ENCODE peak calls at places on chromosomes 12 and 14, in seven cellular contexts. One of them, this sample, is unnamed. For H3K4me1, the result is how much of the 10 kb centered on the place peaks cover.

GRCh38 chr14:87952307-87953094 is 40.5 kb downstream of the GALC start:
- ATAC-seq in K562: peak
- ATAC-seq in HepG2: no peak
- ATAC-seq in HCT116: no peak
- ATAC-seq in upper lobe of left lung: no peak
- ATAC-seq in GM12878: peak
- ATAC-seq in Panc1: no peak
- ATAC-seq in this sample: no peak

GRCh38 chr14:95267306-95267705 is 52.4 kb downstream of the CLMN start:
- ATAC-seq in K562: no peak
- ATAC-seq in HepG2: no peak
- ATAC-seq in HCT116: no peak
- ATAC-seq in upper lobe of left lung: no peak
- ATAC-seq in GM12878: no peak
- ATAC-seq in Panc1: no peak
- ATAC-seq in this sample: no peak

GRCh38 chr12:47066278-47067048 is 13.0 kb upstream of the PCED1B start:
- ATAC-seq in K562: no peak
- ATAC-seq in HepG2: no peak
- ATAC-seq in HCT116: no peak
- ATAC-seq in upper lobe of left lung: no peak
- ATAC-seq in GM12878: peak
- ATAC-seq in Panc1: no peak
- ATAC-seq in this sample: no peak

GRCh38 chr14:69863083-69863482 is 16.1 kb upstream of the SMOC1 start:
- ATAC-seq in K562: no peak
- ATAC-seq in HepG2: peak
- ATAC-seq in HCT116: no peak
- ATAC-seq in upper lobe of left lung: no peak
- ATAC-seq in GM12878: no peak
- ATAC-seq in Panc1: no peak
- ATAC-seq in this sample: no peak

GRCh38 chr12:90239740-90240260 is 531.2 kb upstream of the ATP2B1 start:
- ATAC-seq in K562: no peak
- ATAC-seq in HepG2: no peak
- ATAC-seq in HCT116: no peak
- ATAC-seq in upper lobe of left lung: no peak
- ATAC-seq in GM12878: no peak
- ATAC-seq in Panc1: no peak
- ATAC-seq in this sample: no peak

GRCh38 chr14:61385002-61385685 is 63.8 kb downstream of the PRKCH start:
- ATAC-seq in K562: no peak
- ATAC-seq in HepG2: no peak
- ATAC-seq in HCT116: no peak
- ATAC-seq in upper lobe of left lung: no peak
- ATAC-seq in GM12878: peak
- ATAC-seq in Panc1: no peak
- ATAC-seq in this sample: no peak

GRCh38 chr12:103431950-103432349 is 63.8 kb downstream of the C12orf42 start:
- ATAC-seq in K562: no peak
- ATAC-seq in HepG2: no peak
- ATAC-seq in HCT116: no peak
- ATAC-seq in upper lobe of left lung: peak
- ATAC-seq in GM12878: peak
- ATAC-seq in Panc1: no peak
- ATAC-seq in this sample: no peak

GRCh38 chr14:65186951-65187350 is 84.6 kb upstream of the MAX start:
- ATAC-seq in K562: no peak
- ATAC-seq in HepG2: no peak
- ATAC-seq in HCT116: no peak
- ATAC-seq in upper lobe of left lung: no peak
- ATAC-seq in GM12878: no peak
- ATAC-seq in Panc1: no peak
- ATAC-seq in this sample: no peak

GRCh38 chr12:67457799-67458680 is 188.9 kb downstream of the CAND1 start:
- ATAC-seq in K562: peak
- ATAC-seq in HepG2: no peak
- ATAC-seq in HCT116: peak
- ATAC-seq in upper lobe of left lung: no peak
- ATAC-seq in GM12878: no peak
- ATAC-seq in Panc1: no peak
- ATAC-seq in this sample: peak

GRCh38 chr12:127311695-127312364 is 955.1 kb upstream of the TMEM132C start:
- ATAC-seq in K562: no peak
- ATAC-seq in HepG2: no peak
- ATAC-seq in HCT116: no peak
- ATAC-seq in upper lobe of left lung: no peak
- ATAC-seq in GM12878: no peak
- ATAC-seq in Panc1: no peak
- ATAC-seq in this sample: no peak

GRCh38 chr14:90940318-90940962 is 120.0 kb downstream of the RPS6KA5 start:
- ATAC-seq in K562: no peak
- ATAC-seq in HepG2: no peak
- ATAC-seq in HCT116: no peak
- ATAC-seq in upper lobe of left lung: no peak
- ATAC-seq in GM12878: no peak
- ATAC-seq in Panc1: no peak
- ATAC-seq in this sample: no peak

GRCh38 chr14:69288001-69288771 is 28.2 kb downstream of the GALNT16 start:
- ATAC-seq in K562: peak
- ATAC-seq in HepG2: peak
- ATAC-seq in HCT116: peak
- ATAC-seq in upper lobe of left lung: no peak
- ATAC-seq in GM12878: peak
- ATAC-seq in Panc1: peak
- ATAC-seq in this sample: peak

GRCh38 chr12:96211989-96212388 is 17.8 kb downstream of the ELK3 start:
- ATAC-seq in K562: no peak
- ATAC-seq in HepG2: no peak
- ATAC-seq in HCT116: no peak
- ATAC-seq in upper lobe of left lung: no peak
- ATAC-seq in GM12878: no peak
- ATAC-seq in Panc1: no peak
- ATAC-seq in this sample: no peak

GRCh38 chr12:58633479-58633878 is 286.8 kb downstream of the LRIG3 start:
- ATAC-seq in K562: no peak
- ATAC-seq in HepG2: no peak
- ATAC-seq in HCT116: no peak
- ATAC-seq in upper lobe of left lung: no peak
- ATAC-seq in GM12878: no peak
- ATAC-seq in Panc1: no peak
- ATAC-seq in this sample: no peak

GRCh38 chr12:52049286-52049685 is 2.0 kb upstream of the NR4A1 start:
- ATAC-seq in K562: no peak
- ATAC-seq in HepG2: no peak
- ATAC-seq in HCT116: no peak
- ATAC-seq in upper lobe of left lung: no peak
- ATAC-seq in GM12878: no peak
- ATAC-seq in Panc1: no peak
- ATAC-seq in this sample: no peak
- H3K4me1 ChIP-seq in K562: under half
- H3K4me1 ChIP-seq in HepG2: half or more
- H3K4me1 ChIP-seq in HCT116: under half
- H3K4me1 ChIP-seq in upper lobe of left lung: half or more
- H3K4me1 ChIP-seq in GM12878: under half
- H3K4me1 ChIP-seq in Panc1: under half
- H3K4me1 ChIP-seq in this sample: under half

GRCh38 chr12:62814243-62814642 is 120.7 kb downstream of the PPM1H start:
- ATAC-seq in K562: no peak
- ATAC-seq in HepG2: no peak
- ATAC-seq in HCT116: no peak
- ATAC-seq in upper lobe of left lung: no peak
- ATAC-seq in GM12878: no peak
- ATAC-seq in Panc1: no peak
- ATAC-seq in this sample: no peak

GRCh38 chr12:62808166-62808879 is 126.6 kb downstream of the PPM1H start:
- ATAC-seq in K562: no peak
- ATAC-seq in HepG2: peak
- ATAC-seq in HCT116: no peak
- ATAC-seq in upper lobe of left lung: no peak
- ATAC-seq in GM12878: peak
- ATAC-seq in Panc1: no peak
- ATAC-seq in this sample: no peak

GRCh38 chr12:62817556-62818271 is 117.2 kb downstream of the PPM1H start:
- ATAC-seq in K562: peak
- ATAC-seq in HepG2: no peak
- ATAC-seq in HCT116: no peak
- ATAC-seq in upper lobe of left lung: no peak
- ATAC-seq in GM12878: no peak
- ATAC-seq in Panc1: no peak
- ATAC-seq in this sample: no peak

GRCh38 chr12:62816624-62817023 is 118.3 kb downstream of the PPM1H start:
- ATAC-seq in K562: no peak
- ATAC-seq in HepG2: no peak
- ATAC-seq in HCT116: no peak
- ATAC-seq in upper lobe of left lung: no peak
- ATAC-seq in GM12878: no peak
- ATAC-seq in Panc1: no peak
- ATAC-seq in this sample: no peak

DNA sequence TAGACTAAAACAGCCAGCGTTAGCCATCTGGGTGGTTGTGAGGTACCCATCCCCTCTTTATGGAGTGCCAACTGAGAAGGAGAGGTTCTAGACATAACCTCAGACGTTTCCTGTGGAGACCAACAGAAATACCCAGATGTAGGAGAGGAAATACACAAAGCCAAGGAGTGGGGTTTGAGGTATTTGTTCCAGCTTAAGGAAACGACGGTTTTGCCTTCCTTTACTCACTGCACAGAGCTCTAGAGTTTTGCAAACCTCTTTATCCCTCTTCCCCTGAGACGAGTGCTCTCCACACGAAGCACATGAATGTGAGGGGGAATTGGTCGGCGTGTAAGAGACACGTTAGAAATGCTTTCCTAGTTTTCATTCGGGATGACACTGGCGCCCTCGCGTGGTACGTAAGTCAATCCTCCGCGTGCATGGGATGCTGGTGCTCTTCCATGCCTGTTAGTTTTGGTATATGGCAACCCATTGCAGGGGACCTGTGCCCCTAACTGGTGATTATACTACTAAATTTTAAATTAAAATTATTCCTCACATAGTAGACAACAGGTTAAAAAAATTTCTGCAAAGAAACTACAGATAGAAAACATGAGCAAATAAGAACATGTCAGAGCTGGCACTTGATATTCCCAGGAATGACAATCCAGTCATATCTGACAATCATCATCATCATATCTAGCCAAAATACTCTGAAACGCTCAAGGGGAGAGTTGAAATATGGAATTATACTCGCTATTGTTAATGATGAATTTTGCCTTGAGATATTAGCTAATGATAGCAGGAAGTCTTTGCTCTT is 121.7 kb downstream of the PPM1H start:
- ATAC-seq in K562: peak
- ATAC-seq in HepG2: no peak
- ATAC-seq in HCT116: peak
- ATAC-seq in upper lobe of left lung: peak
- ATAC-seq in GM12878: peak
- ATAC-seq in Panc1: peak
- ATAC-seq in this sample: peak
- TF ChIP-seq CTCF in K562: peak
- TF ChIP-seq CTCF in HepG2: no peak
- TF ChIP-seq CTCF in HCT116: peak
- TF ChIP-seq CTCF in upper lobe of left lung: peak
- TF ChIP-seq CTCF in GM12878: peak
- TF ChIP-seq CTCF in Panc1: peak
- TF ChIP-seq CTCF in this sample: peak

GRCh38 chr14:34501997-34502396 is 37.5 kb downstream of the EAPP start:
- ATAC-seq in K562: no peak
- ATAC-seq in HepG2: no peak
- ATAC-seq in HCT116: no peak
- ATAC-seq in upper lobe of left lung: no peak
- ATAC-seq in GM12878: no peak
- ATAC-seq in Panc1: no peak
- ATAC-seq in this sample: no peak

GRCh38 chr14:34496007-34496678 is 34.1 kb upstream of the SPTSSA start:
- ATAC-seq in K562: no peak
- ATAC-seq in HepG2: no peak
- ATAC-seq in HCT116: no peak
- ATAC-seq in upper lobe of left lung: no peak
- ATAC-seq in GM12878: no peak
- ATAC-seq in Panc1: no peak
- ATAC-seq in this sample: peak

GRCh38 chr14:34501004-34501580 is 38.4 kb downstream of the EAPP start:
- ATAC-seq in K562: no peak
- ATAC-seq in HepG2: no peak
- ATAC-seq in HCT116: no peak
- ATAC-seq in upper lobe of left lung: no peak
- ATAC-seq in GM12878: no peak
- ATAC-seq in Panc1: no peak
- ATAC-seq in this sample: no peak

GRCh38 chr14:34498684-34499412 is 36.8 kb upstream of the SPTSSA start:
- ATAC-seq in K562: peak
- ATAC-seq in HepG2: peak
- ATAC-seq in HCT116: peak
- ATAC-seq in upper lobe of left lung: peak
- ATAC-seq in GM12878: peak
- ATAC-seq in Panc1: peak
- ATAC-seq in this sample: no peak

GRCh38 chr14:34496679-34497513 is 34.9 kb upstream of the SPTSSA start:
- ATAC-seq in K562: peak
- ATAC-seq in HepG2: peak
- ATAC-seq in HCT116: peak
- ATAC-seq in upper lobe of left lung: peak
- ATAC-seq in GM12878: no peak
- ATAC-seq in Panc1: peak
- ATAC-seq in this sample: peak
- TF ChIP-seq POLR2AphosphoS5 in K562: no peak
- TF ChIP-seq POLR2AphosphoS5 in HepG2: no peak
- TF ChIP-seq POLR2AphosphoS5 in HCT116: peak
- TF ChIP-seq POLR2AphosphoS5 in upper lobe of left lung: peak
- TF ChIP-seq POLR2AphosphoS5 in GM12878: no peak
- TF ChIP-seq POLR2AphosphoS5 in Panc1: peak
- TF ChIP-seq POLR2AphosphoS5 in this sample: peak

DNA sequence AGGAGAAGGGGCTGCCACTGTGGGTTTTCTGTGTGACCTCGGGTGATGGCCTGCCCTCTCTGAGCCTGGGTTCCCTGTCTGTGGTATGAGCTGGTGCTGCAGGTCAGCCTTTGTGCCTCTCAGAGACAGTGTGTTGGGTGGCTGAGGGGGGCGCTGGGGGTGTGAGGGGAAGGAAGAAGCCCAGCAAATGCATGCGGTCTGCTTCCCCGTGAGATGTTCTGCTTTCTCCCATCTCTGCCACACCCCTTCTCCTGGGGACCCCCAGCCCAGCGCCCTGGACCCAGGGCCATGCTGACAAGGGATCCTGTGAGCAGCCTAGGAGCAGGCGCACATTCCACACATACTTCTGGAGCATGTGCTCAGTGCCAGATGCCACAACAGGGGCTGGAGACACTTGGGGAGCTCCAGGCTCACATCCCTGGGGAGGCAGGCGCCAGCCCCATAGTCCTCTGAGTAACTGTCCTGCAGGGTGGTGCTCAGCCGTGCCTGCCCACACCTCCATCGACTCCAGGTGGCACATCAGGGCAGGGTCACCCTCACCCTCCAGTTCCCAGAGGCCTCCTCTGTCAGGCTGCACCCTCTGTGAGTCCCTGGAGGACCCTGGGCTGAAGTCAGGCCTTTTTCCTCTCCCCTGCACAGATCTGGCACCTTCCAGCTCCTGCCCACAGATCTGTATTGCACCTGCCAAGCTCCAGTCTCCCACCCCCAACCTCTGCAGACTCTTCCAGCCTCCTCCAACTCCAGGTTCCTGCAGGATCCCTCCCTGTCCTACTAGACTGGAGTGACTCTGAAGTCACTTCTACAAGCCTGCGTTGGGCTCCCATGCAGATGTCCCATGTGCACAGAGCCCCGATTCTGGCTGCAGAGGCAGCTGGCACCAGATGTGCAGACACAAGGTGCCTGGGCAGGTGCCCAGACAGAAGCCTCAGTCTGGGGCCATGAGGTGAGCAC is 205.6 kb downstream of the KIF26A start:
- ATAC-seq in K562: no peak
- ATAC-seq in HepG2: peak
- ATAC-seq in HCT116: no peak
- ATAC-seq in upper lobe of left lung: no peak
- ATAC-seq in GM12878: no peak
- ATAC-seq in Panc1: no peak
- ATAC-seq in this sample: no peak
- H3K4me1 ChIP-seq in K562: under half
- H3K4me1 ChIP-seq in HepG2: under half
- H3K4me1 ChIP-seq in HCT116: under half
- H3K4me1 ChIP-seq in upper lobe of left lung: under half
- H3K4me1 ChIP-seq in GM12878: under half
- H3K4me1 ChIP-seq in Panc1: under half
- H3K4me1 ChIP-seq in this sample: under half

This sample was measured in gastroesophageal sphincter.